ENCODE peak calls at places on chromosome 22, in four cellular contexts. V, G, B and C are unnamed samples.
A peak's percentile ranks its signal among the peaks of the same experiment; 100 is the strongest.

GRCh38 chr22:36578619-36579018 is 49.7 kb upstream of the EIF3D start:
- DNase-seq in V (no peak), G (no peak), B (no peak), C (no peak)

GRCh38 chr22:36823177-36823839 is 6.5 kb upstream of the PVALB start:
- DNase-seq in G (no peak), B (no peak), V (no peak), C (no peak)

GRCh38 chr22:50532353-50532700 is 2.5 kb upstream of the TYMP start:
- DNase-seq in B (no peak), V (no peak), G (no peak), C (no peak)

GRCh38 chr22:41822289-41823057 is 10.4 kb upstream of the SREBF2 start:
- DNase-seq in V (peak; percentile 61), B (peak; percentile 34), G (peak; percentile 22), C (no peak)

GRCh38 chr22:38318792-38319773 is 1.9 kb upstream of the CSNK1E start:
- DNase-seq in V (no peak), G (no peak), B (no peak), C (no peak)

GRCh38 chr22:31347251-31348008 is 1.3 kb upstream of the PATZ1 start:
- DNase-seq in V (peak; percentile 62), G (peak; percentile 48), B (peak; percentile 24), C (peak; percentile 33)

GRCh38 chr22:49569286-49570031 is 258.2 kb downstream of the BRD1 start:
- DNase-seq in V (no peak), G (no peak), B (no peak), C (no peak)

GRCh38 chr22:18947905-18948304 is 11.8 kb upstream of the PRODH start:
- DNase-seq in B (no peak), G (no peak), V (no peak), C (no peak)

GRCh38 chr22:50268655-50269113 is 1.5 kb downstream of the MAPK11 start:
- DNase-seq in V (no peak), B (peak; percentile 38), G (no peak), C (no peak)

GRCh38 chr22:30221121-30221992 is 25.2 kb downstream of the LIF start:
- DNase-seq in V (peak; percentile 82), B (no peak), G (no peak), C (no peak)

GRCh38 chr22:44734801-44735517 is 17.4 kb upstream of the ARHGAP8 start:
- DNase-seq in V (no peak), G (no peak), B (no peak), C (no peak)

GRCh38 chr22:26462971-26463661 is 20.5 kb downstream of the HPS4 start:
- DNase-seq in V (no peak), B (no peak), G (no peak), C (no peak)

GRCh38 chr22:27564806-27565205 is 236.8 kb downstream of the MN1 start:
- DNase-seq in V (no peak), B (no peak), G (no peak), C (no peak)

GRCh38 chr22:36184433-36185035 is 17.1 kb downstream of the APOL4 start:
- DNase-seq in B (no peak), V (no peak), G (no peak), C (no peak)

GRCh38 chr22:47112566-47112965 is 350.1 kb downstream of the TBC1D22A start:
- DNase-seq in G (no peak), V (no peak), B (no peak), C (no peak)

GRCh38 chr22:37781434-37782059 is 26.2 kb upstream of the GCAT start:
- DNase-seq in V (no peak), B (no peak), G (no peak), C (no peak)

GRCh38 chr22:44549021-44549420 is 51.0 kb upstream of the RTL6 start:
- DNase-seq in B (no peak), V (no peak), G (no peak), C (no peak)

GRCh38 chr22:23236026-23236425 is 55.7 kb downstream of the BCR start:
- DNase-seq in V (no peak), B (no peak), G (no peak), C (no peak)

GRCh38 chr22:23245045-23245798 is 64.9 kb downstream of the BCR start:
- DNase-seq in B (no peak), V (no peak), G (no peak), C (no peak)